ENCODE peak calls at places on chromosomes 4 and X, in five cellular contexts. N is cardiac muscle cell, T is GM12865, X is hepatocyte, P is fibroblast of mammary gland. B is an unnamed sample.

GRCh38 chr4:2301221-2301642 is 39.3 kb upstream of the MXD4 start:
- DNase-seq in N (no peak), T (no peak), P (no peak), X (no peak), B (no peak)

GRCh38 chrX:18931972-18932371 is 51.9 kb downstream of the PHKA2 start:
- DNase-seq in X (peak), N (peak), T (peak), P (peak), B (peak)

GRCh38 chr4:3299122-3299521 is 6.3 kb downstream of the RGS12 start:
- DNase-seq in X (no peak), N (no peak), T (no peak), P (no peak), B (no peak)

GRCh38 chrX:38055170-38055847 is 49.0 kb downstream of the SYTL5 start:
- DNase-seq in N (peak), X (no peak), T (peak), P (peak), B (no peak)

GRCh38 chr4:159229164-159229563 is 126.3 kb downstream of the RAPGEF2 start:
- DNase-seq in P (no peak), X (peak), T (no peak), N (peak), B (peak)

GRCh38 chr4:4542824-4543485 is 1.1 kb upstream of the STX18 start:
- DNase-seq in T (no peak), X (no peak), P (peak), N (no peak), B (no peak)

GRCh38 chr4:92387459-92388069 is 83.8 kb downstream of the GRID2 start:
- DNase-seq in X (peak), P (peak), T (peak), N (peak), B (peak)

GRCh38 chrX:124435616-124436015 is 89.3 kb downstream of the SH2D1A start:
- DNase-seq in X (no peak), N (no peak), T (no peak), P (no peak), B (no peak)

GRCh38 chr4:112284662-112285411 is 867 bp downstream of the TIFA start:
- DNase-seq in P (no peak), N (peak), X (no peak), T (peak), B (peak)

GRCh38 chr4:78669453-78669852 is 106.7 kb upstream of the BMP2K start:
- DNase-seq in N (no peak), X (no peak), P (no peak), T (peak), B (no peak)
- TF ChIP-seq CTCF in N (peak), X (peak), P (peak), T (peak), B (no peak)

GRCh38 chrX:87299563-87300160 is 217.9 kb upstream of the KLHL4 start:
- DNase-seq in P (peak), X (peak), T (peak), N (peak), B (peak)
- TF ChIP-seq CTCF in P (peak), X (peak), T (peak), N (peak), B (no peak)

DNA sequence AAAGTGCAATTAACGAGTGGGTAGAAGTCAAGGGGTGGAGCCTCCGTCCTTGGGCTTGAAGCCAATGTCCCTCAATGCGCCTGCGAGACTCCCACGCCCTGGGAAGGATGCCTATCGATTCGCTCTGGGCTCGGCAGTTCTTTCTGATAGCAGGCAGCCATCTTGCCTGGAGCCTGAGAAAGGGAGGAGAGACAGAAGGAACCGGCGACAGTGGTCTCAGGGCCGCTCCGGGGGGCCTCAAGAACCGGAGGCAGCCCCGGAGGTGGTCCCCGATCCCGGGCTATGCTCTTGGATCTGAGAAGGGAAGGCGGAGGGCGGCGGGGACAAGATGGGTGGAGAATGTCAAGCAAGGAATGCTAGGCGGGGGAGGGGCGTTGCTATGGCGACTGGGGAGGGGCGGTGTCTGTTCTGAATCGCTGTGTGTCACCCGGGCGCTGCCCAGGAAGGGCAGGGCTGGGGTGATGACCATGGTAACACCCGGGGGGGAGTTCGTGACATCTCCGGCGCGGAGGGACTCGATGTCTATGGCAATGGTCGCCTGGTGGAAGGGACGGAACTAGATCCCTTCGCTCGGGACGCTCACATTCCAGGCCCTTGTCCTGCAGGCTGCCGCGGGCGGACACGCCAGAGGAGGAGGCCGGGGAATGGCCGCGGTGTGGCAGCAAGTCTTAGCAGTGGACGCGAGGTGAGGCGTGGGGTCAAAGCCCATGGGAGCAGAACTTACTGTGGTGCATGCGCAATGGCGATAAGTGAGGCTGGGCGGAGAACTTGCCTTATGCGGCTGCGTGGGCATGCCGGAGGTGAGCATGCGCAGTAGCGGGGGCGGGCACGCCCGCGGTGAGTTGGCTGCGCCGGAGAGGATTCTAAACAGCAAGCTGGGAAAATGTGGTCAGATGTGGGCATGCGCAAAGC is at the start of gene WDR13:
- DNase-seq in T (peak), P (peak), X (peak), N (peak), B (peak)
- TF ChIP-seq CTCF in T (no peak), P (no peak), X (no peak), N (no peak), B (no peak)

GRCh38 chr4:48947731-48948130 is 38.3 kb upstream of the CWH43 start:
- DNase-seq in P (no peak), X (no peak), N (no peak), T (no peak), B (no peak)
- TF ChIP-seq CTCF in P (no peak), X (no peak), N (no peak), T (no peak), B (no peak)

B was measured in Calu3.